ENCODE peak calls at places on chromosomes 4 and X, in seven cellular contexts. M, D, O, G, K, Z and W are unnamed samples.

GRCh38 chr4:37917388-37917787 is 26.5 kb downstream of the TBC1D1 start:
- DNase-seq in O (no peak), M (no peak), Z (no peak), D (no peak), G (peak; percentile 39), K (no peak), W (peak; percentile 36)

GRCh38 chr4:156536661-156537060 is 434.9 kb downstream of the PDGFC start:
- DNase-seq in G (no peak), K (no peak), D (no peak), Z (peak; percentile 50), O (no peak), M (no peak), W (no peak)

GRCh38 chr4:126778348-126778747 is 854.4 kb upstream of the INTU start:
- DNase-seq in D (no peak), Z (peak; percentile 83), M (peak; percentile 45), K (no peak), G (no peak), O (no peak), W (no peak)

GRCh38 chrX:135982860-135983259 is 2.4 kb upstream of the SLC9A6 start:
- DNase-seq in G (no peak), K (no peak), O (no peak), Z (peak; percentile 50), D (no peak), M (no peak), W (no peak)

GRCh38 chr4:113825272-113825671 is 63.7 kb upstream of the CAMK2D start:
- DNase-seq in Z (no peak), K (no peak), M (no peak), G (no peak), O (no peak), D (no peak), W (no peak)

GRCh38 chr4:155903453-155903852 is at the start of gene TDO2:
- DNase-seq in M (no peak), D (no peak), O (no peak), G (no peak), K (no peak), Z (no peak), W (no peak)

GRCh38 chr4:27154706-27155105 is 294.1 kb downstream of the STIM2 start:
- DNase-seq in G (no peak), O (no peak), Z (peak; percentile 44), M (peak; percentile 7), K (no peak), D (no peak), W (no peak)

GRCh38 chrX:71992711-71993110 is 82.1 kb downstream of the NHSL2 start:
- DNase-seq in M (no peak), K (no peak), O (no peak), G (no peak), D (peak; percentile 27), Z (no peak), W (no peak)

GRCh38 chr4:154982187-154983047 is 201.3 kb downstream of the RBM46 start:
- DNase-seq in O (peak; percentile 41), Z (peak; percentile 48), D (peak; percentile 58), K (peak; percentile 70), G (peak; percentile 30), M (peak; percentile 40), W (peak; percentile 18)

GRCh38 chr4:128380306-128380705 is 92.7 kb upstream of the PGRMC2 start:
- DNase-seq in Z (no peak), O (no peak), M (no peak), G (no peak), D (no peak), K (no peak), W (no peak)

GRCh38 chr4:55345980-55346850 is at the start of gene SRD5A3:
- DNase-seq in O (peak; percentile 91), M (peak; percentile 53), K (peak; percentile 93), Z (peak; percentile 71), D (peak; percentile 88), G (peak; percentile 85), W (peak; percentile 89)

GRCh38 chrX:129622757-129623301 is 31.9 kb downstream of the APLN start:
- DNase-seq in K (no peak), G (no peak), Z (peak; percentile 57), M (peak; percentile 64), D (no peak), O (no peak), W (no peak)

GRCh38 chr4:40570348-40571077 is 59.2 kb downstream of the RBM47 start:
- DNase-seq in K (no peak), Z (peak; percentile 28), O (no peak), D (no peak), M (no peak), G (no peak), W (no peak)

GRCh38 chr4:165294907-165295306 is 32.6 kb upstream of the MSMO1 start:
- DNase-seq in K (no peak), G (no peak), O (no peak), D (no peak), M (no peak), Z (no peak), W (no peak)

GRCh38 chr4:148716361-148717063 is 274.3 kb upstream of the NR3C2 start:
- DNase-seq in K (no peak), M (no peak), G (peak; percentile 5), Z (no peak), O (no peak), D (no peak), W (no peak)

GRCh38 chrX:139126493-139126892 is 404.0 kb upstream of the F9 start:
- DNase-seq in M (no peak), G (peak; percentile 14), O (no peak), K (peak; percentile 64), Z (no peak), D (peak; percentile 44), W (no peak)

GRCh38 chr4:3773552-3774001 is 7.4 kb downstream of the ADRA2C start:
- DNase-seq in D (no peak), G (no peak), K (no peak), O (no peak), Z (no peak), M (no peak), W (no peak)

GRCh38 chrX:112961981-112962380 is 121.3 kb upstream of the AMOT start:
- DNase-seq in O (no peak), D (no peak), Z (no peak), M (no peak), G (no peak), K (peak; percentile 73), W (no peak)

GRCh38 chr4:183360161-183360919 is 38.1 kb upstream of the CLDN24 start:
- DNase-seq in M (peak; percentile 31), O (no peak), D (no peak), G (no peak), K (no peak), Z (peak; percentile 23), W (no peak)

GRCh38 chr4:3572363-3572762 is 40.1 kb upstream of the LRPAP1 start:
- DNase-seq in Z (no peak), K (peak; percentile 9), D (no peak), G (no peak), M (no peak), O (no peak), W (no peak)

GRCh38 chr4:39635023-39635422 is 3.6 kb downstream of the SMIM14 start:
- DNase-seq in M (no peak), K (no peak), Z (no peak), D (peak; percentile 63), G (no peak), O (no peak), W (no peak)

GRCh38 chr4:74631338-74631737 is 163.0 kb downstream of the BTC start:
- DNase-seq in K (no peak), O (no peak), Z (no peak), M (peak; percentile 31), G (no peak), D (no peak), W (no peak)

GRCh38 chr4:173448919-173449641 is 50.2 kb upstream of the SCRG1 start:
- DNase-seq in Z (peak; percentile 9), K (peak; percentile 73), G (peak; percentile 16), O (no peak), D (no peak), M (no peak), W (peak; percentile 24)

GRCh38 chrX:43963726-43964125 is 9.5 kb downstream of the NDP start:
- DNase-seq in M (no peak), Z (no peak), G (no peak), D (no peak), O (no peak), K (no peak), W (no peak)

GRCh38 chrX:43964936-43965335 is 8.3 kb downstream of the NDP start:
- DNase-seq in K (no peak), Z (no peak), D (no peak), O (no peak), M (no peak), G (no peak), W (no peak)

GRCh38 chrX:43958529-43958928 is 14.7 kb downstream of the NDP start:
- DNase-seq in G (peak; percentile 35), O (peak; percentile 38), D (no peak), Z (peak; percentile 83), M (peak; percentile 74), K (peak; percentile 68), W (no peak)

GRCh38 chrX:43961699-43962098 is 11.5 kb downstream of the NDP start:
- DNase-seq in M (no peak), Z (no peak), D (no peak), K (no peak), G (no peak), O (no peak), W (no peak)

DNA sequence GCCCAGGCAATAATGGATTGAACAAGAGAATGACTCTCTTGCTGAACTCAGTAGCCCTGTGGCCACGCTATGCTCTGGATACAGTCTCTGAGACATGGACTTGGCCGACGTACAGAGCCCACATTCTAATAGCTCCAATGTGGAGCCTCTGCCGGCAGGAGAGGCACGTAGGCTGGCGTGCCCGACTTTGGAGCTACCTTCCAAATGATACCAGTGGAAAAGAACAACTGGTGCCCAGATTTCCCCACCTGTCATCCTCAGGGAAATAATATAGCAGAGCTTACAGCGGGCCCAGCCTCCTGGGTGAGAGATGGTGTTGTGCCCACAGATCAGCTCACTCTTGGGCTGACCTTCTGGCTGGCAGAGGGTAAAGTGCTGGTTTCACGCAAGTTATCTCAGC is 10.6 kb downstream of the NDP start:
- DNase-seq in D (no peak), M (no peak), G (no peak), K (no peak), Z (no peak), O (no peak), W (no peak)
- TF ChIP-seq CTCF in D (no peak), M (no peak), G (no peak), K (no peak), Z (no peak), O (no peak), W (no peak)

GRCh38 chr4:140252144-140252741 is 98.3 kb upstream of the MAML3 start:
- DNase-seq in M (no peak), D (no peak), O (peak; percentile 31), Z (no peak), K (no peak), G (no peak), W (no peak)
- H3K27ac ChIP-seq in M (peak overlapping the region; percentile 71), D (peak overlapping the region; percentile 95), O (peak overlapping the region; percentile 85), Z (peak overlapping the region; percentile 78), K (peak overlapping the region; percentile 74), G (peak overlapping the region; percentile 97), W (peak overlapping the region; percentile 91)

GRCh38 chr4:106355193-106355592 is 13.4 kb downstream of the GIMD1 start:
- DNase-seq in Z (no peak), G (peak; percentile 27), M (no peak), O (no peak), K (no peak), D (no peak), W (no peak)
- H3K4me3 ChIP-seq in Z (no peak overlapping the region), G (no peak overlapping the region), M (no peak overlapping the region), O (peak overlapping the region; percentile 31), K (no peak overlapping the region), D (no peak overlapping the region), W (peak overlapping the region; percentile 49)

DNA sequence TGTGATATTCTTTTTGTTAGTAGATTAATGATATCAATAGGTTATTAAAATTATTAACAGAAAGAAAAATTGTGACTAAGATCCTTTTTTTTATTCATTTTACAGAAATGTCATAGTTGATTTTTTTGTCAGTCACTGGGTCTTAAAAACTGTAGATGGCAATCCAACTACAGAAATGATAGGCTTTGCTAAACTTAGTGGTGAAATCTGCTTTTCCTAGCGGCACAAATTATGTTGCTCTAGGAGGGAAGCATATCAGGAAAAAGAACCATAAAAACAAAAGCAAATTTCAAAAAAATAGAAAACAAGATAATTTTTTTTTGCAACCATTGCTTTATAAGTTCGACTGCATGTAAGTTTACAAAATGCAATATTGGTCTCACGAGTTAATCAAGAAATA is 443.5 kb upstream of the IGFBP7 start:
- DNase-seq in Z (no peak), G (no peak), O (no peak), K (no peak), D (no peak), M (no peak), W (no peak)
- TF ChIP-seq CTCF in Z (no peak), G (no peak), O (no peak), K (no peak), D (no peak), M (no peak), W (no peak)